ENCODE peak calls at places on chromosomes 5 and 9, in nine cellular contexts. W, N, B, E, Z, D, Y, Q and I are unnamed samples.

GRCh38 chr9:109469646-109470358 is 28.3 kb downstream of the PTPN3 start:
- DNase-seq in E (peak), Q (peak), Y (peak), B (peak), Z (peak), N (peak), W (peak), D (peak), I (peak)

GRCh38 chr9:125156551-125156950 is 13.2 kb upstream of the SCAI start:
- DNase-seq in Q (no peak), N (no peak), Z (no peak), Y (no peak), E (no peak), D (no peak), W (no peak), B (no peak), I (no peak)

GRCh38 chr9:97567182-97567893 is 65.8 kb downstream of the TSTD2 start:
- DNase-seq in Z (no peak), B (no peak), Y (no peak), W (no peak), E (no peak), Q (no peak), N (no peak), D (no peak), I (no peak)

GRCh38 chr5:37889612-37890317 is 49.9 kb upstream of the GDNF start:
- DNase-seq in N (no peak), Y (no peak), Z (peak), Q (no peak), E (no peak), B (no peak), W (no peak), D (no peak), I (no peak)

GRCh38 chr9:112750111-112750766 is at the start of gene SNX30:
- DNase-seq in N (peak), Q (peak), B (peak), D (peak), Z (peak), W (peak), E (peak), Y (peak), I (peak)

GRCh38 chr5:83256091-83256775 is 178.9 kb downstream of the XRCC4 start:
- DNase-seq in E (no peak), Q (no peak), N (no peak), Z (no peak), D (no peak), Y (no peak), B (no peak), W (no peak), I (no peak)

GRCh38 chr5:41527201-41527779 is 16.9 kb upstream of the PLCXD3 start:
- DNase-seq in Q (no peak), E (no peak), D (no peak), Z (peak), N (no peak), B (no peak), W (no peak), Y (no peak), I (no peak)

GRCh38 chr5:61132559-61132958 is 29.7 kb downstream of the SMIM15 start:
- DNase-seq in D (no peak), B (no peak), E (no peak), Y (no peak), W (no peak), N (no peak), Z (no peak), Q (no peak), I (no peak)

GRCh38 chr5:164359931-164360290 is 854.5 kb downstream of the MAT2B start:
- DNase-seq in N (no peak), B (no peak), Z (no peak), W (no peak), E (no peak), D (no peak), Y (no peak), Q (no peak), I (no peak)

DNA sequence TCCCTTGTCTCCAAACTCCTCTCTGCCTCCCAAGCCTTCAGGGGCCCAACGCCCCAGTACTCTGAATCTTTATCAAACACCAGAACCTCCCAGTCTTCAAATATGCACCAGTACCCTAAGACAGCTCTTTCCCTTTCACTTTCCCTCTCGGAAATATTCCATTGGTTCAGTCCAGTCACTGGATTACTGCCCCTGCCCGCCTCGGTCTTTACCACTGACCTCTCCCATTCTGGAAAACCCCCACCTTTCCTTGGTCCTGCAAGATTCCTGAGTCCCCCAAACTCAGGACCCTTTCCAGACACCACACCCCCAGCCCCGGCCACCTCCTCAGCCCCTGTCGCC is 739 bp downstream of the C5orf15 start:
- DNase-seq in Y (no peak), W (peak), D (no peak), Q (no peak), Z (no peak), E (no peak), B (no peak), N (peak), I (no peak)
- TF ChIP-seq CTCF in Y (no peak), W (no peak), D (no peak), Q (no peak), Z (no peak), E (no peak), B (no peak), N (no peak), I (no peak)

DNA sequence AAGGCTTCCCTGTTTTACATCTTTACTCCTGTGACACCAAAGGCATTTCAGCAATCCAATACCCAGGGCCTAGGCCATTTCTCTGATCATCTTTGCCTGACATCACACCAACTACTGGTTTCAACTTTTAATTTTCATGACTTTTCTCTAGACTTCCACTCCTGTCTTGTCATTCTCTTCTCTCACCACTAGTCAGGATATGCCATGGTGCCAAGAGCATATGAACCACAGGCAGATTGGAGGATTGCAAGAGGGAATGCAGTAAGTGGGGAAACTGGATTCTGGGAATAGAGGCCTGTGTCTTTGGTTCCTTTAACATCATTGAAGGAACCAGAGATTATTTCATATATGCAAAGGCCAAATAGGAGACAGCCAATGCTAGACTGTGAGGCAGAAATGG is 69.3 kb downstream of the ANKRD31 start:
- DNase-seq in D (no peak), W (no peak), Y (no peak), Z (no peak), N (no peak), E (no peak), B (peak), Q (no peak), I (peak)
- TF ChIP-seq CTCF in D (no peak), W (no peak), Y (no peak), Z (no peak), N (no peak), E (peak), B (peak), Q (peak), I (no peak)

GRCh38 chr9:93827545-93828330 is 127.4 kb downstream of the BARX1 start:
- DNase-seq in E (no peak), N (peak), B (peak), D (no peak), Z (peak), W (peak), Q (peak), Y (peak), I (peak)

GRCh38 chr9:93826905-93827544 is 128.1 kb downstream of the BARX1 start:
- DNase-seq in Q (no peak), W (no peak), Z (no peak), D (no peak), E (no peak), B (peak), N (no peak), Y (peak), I (peak)

GRCh38 chr9:93825348-93826115 is 129.6 kb downstream of the BARX1 start:
- DNase-seq in W (no peak), D (no peak), E (no peak), Y (peak), N (no peak), B (no peak), Q (no peak), Z (no peak), I (peak)

GRCh38 chr9:93824386-93825294 is 130.5 kb downstream of the BARX1 start:
- DNase-seq in Q (no peak), Y (peak), W (peak), Z (no peak), B (peak), D (no peak), N (no peak), E (no peak), I (peak)

GRCh38 chr9:93826209-93826608 is 128.9 kb downstream of the BARX1 start:
- DNase-seq in Y (peak), Z (no peak), E (no peak), N (no peak), W (no peak), Q (peak), B (peak), D (no peak), I (peak)
- TF ChIP-seq CTCF in Y (peak), Z (no peak), E (no peak), N (no peak), W (no peak), Q (peak), B (no peak), D (peak), I (peak)

GRCh38 chr5:73726071-73726470 is 100.1 kb downstream of the ARHGEF28 start:
- DNase-seq in B (no peak), E (no peak), W (no peak), Y (no peak), Q (no peak), Z (no peak), N (no peak), D (no peak), I (no peak)

GRCh38 chr5:73726606-73727231 is 100.7 kb downstream of the ARHGEF28 start:
- DNase-seq in E (no peak), D (no peak), Q (no peak), Z (no peak), B (no peak), Y (no peak), W (no peak), N (no peak), I (no peak)

GRCh38 chr5:73728493-73729273 is 102.7 kb downstream of the ARHGEF28 start:
- DNase-seq in E (no peak), N (no peak), B (no peak), Q (no peak), Z (no peak), D (no peak), W (no peak), Y (no peak), I (no peak)

GRCh38 chr5:73727470-73727869 is 101.5 kb downstream of the ARHGEF28 start:
- DNase-seq in Z (no peak), Q (no peak), E (no peak), N (no peak), W (no peak), B (no peak), Y (no peak), D (no peak), I (no peak)

GRCh38 chr5:73729329-73729728 is 103.3 kb downstream of the ARHGEF28 start:
- DNase-seq in W (no peak), D (no peak), E (no peak), B (no peak), Q (no peak), Y (no peak), N (no peak), Z (peak), I (no peak)
- TF ChIP-seq CTCF in W (no peak), D (no peak), E (no peak), B (no peak), Q (no peak), Y (no peak), N (no peak), Z (no peak), I (no peak)

GRCh38 chr5:180526265-180526664 is 32.1 kb downstream of the CNOT6 start:
- DNase-seq in D (no peak), Y (no peak), W (no peak), N (no peak), Z (no peak), B (no peak), E (no peak), Q (no peak), I (no peak)

GRCh38 chr5:180523629-180524466 is 29.7 kb downstream of the CNOT6 start:
- DNase-seq in B (no peak), Y (no peak), N (no peak), W (no peak), E (no peak), Z (no peak), D (no peak), Q (no peak), I (no peak)

GRCh38 chr5:180522350-180522749 is 28.2 kb downstream of the CNOT6 start:
- DNase-seq in B (no peak), N (no peak), W (no peak), Q (no peak), Y (no peak), Z (no peak), D (no peak), E (no peak), I (no peak)

GRCh38 chr5:180527659-180528058 is 33.5 kb downstream of the CNOT6 start:
- DNase-seq in Y (no peak), E (no peak), Z (no peak), W (no peak), B (no peak), D (no peak), Q (no peak), N (no peak), I (no peak)

GRCh38 chr5:180525363-180525762 is 31.2 kb downstream of the CNOT6 start:
- DNase-seq in Y (no peak), N (no peak), Z (no peak), E (no peak), B (no peak), D (no peak), Q (no peak), W (no peak), I (no peak)
- TF ChIP-seq CTCF in Y (no peak), N (no peak), Z (no peak), E (no peak), B (no peak), D (no peak), Q (no peak), W (no peak), I (no peak)

GRCh38 chr9:121286688-121286972 is 18.7 kb downstream of the GSN start:
- DNase-seq in D (no peak), W (no peak), N (no peak), Z (no peak), Q (no peak), Y (no peak), E (no peak), B (no peak), I (no peak)

GRCh38 chr9:121288557-121288873 is 20.6 kb downstream of the GSN start:
- DNase-seq in D (no peak), W (no peak), Q (no peak), Z (no peak), B (no peak), E (no peak), N (no peak), Y (no peak), I (no peak)

GRCh38 chr9:121285835-121286687 is 18.1 kb downstream of the GSN start:
- DNase-seq in W (peak), Y (no peak), N (peak), B (peak), Z (no peak), E (no peak), D (peak), Q (no peak), I (no peak)

GRCh38 chr9:121288874-121289553 is 21.1 kb downstream of the GSN start:
- DNase-seq in D (peak), N (peak), Z (no peak), W (peak), Y (no peak), Q (no peak), E (no peak), B (peak), I (no peak)

GRCh38 chr9:121286973-121287721 is 19.2 kb downstream of the GSN start:
- DNase-seq in B (peak), Q (no peak), E (no peak), N (peak), Y (no peak), Z (peak), D (peak), W (peak), I (no peak)
- TF ChIP-seq CTCF in B (peak), Q (peak), E (no peak), N (peak), Y (no peak), Z (peak), D (no peak), W (peak), I (no peak)

DNA sequence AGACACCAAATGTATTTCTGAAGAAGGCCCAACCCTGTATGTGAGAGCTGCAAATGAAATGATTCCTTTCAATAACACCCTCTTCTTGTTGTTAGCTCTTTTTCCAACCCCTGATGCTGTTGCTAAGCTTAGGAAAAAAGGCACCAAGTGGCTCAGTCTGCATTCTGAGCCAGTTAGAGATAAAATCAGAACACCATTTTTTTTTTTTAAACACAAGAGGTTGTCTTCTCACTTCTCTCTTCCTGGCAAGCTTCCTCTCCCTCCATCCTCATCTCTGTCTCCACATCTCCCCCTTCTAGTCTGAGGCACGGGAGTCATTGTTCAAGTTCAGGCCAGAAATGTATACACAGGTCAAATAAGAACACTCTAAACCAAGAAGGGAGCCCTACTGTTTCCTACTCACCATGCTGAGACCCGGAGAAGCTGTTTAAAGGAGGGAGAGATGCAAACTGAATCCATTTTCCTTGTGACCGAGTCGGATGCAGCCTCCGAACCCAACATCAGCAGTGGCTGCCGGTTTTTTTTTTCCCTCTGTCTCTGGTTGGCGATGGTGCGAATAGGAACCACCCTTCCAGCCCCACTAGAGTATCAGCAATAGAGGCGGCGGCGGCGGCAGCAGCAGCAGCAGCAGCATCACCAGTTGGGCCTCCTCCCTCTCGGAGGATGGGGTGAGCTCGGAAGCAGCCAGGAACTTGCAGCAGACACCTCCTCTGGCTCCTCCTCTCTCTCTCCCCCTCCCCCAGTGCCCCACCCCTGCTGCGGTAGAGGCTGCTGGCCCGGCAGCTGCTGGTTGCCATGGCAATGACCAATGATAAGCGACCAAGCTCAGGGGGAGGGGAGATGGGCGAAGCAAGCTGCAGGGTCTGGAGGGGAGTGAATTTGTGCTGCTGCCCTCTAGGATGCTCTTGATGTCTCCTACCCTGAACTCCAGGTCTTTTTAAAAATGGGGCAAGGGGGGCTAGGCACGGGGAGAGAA is at the start of gene JAKMIP2:
- DNase-seq in W (peak), N (peak), E (peak), D (peak), Y (peak), Z (no peak), Q (peak), B (peak), I (peak)
- TF ChIP-seq CTCF in W (no peak), N (no peak), E (no peak), D (no peak), Y (no peak), Z (no peak), Q (no peak), B (peak), I (no peak)

GRCh38 chr9:14661421-14662059 is 31.7 kb downstream of the ZDHHC21 start:
- DNase-seq in D (no peak), Z (no peak), E (peak), W (no peak), N (no peak), B (no peak), Y (peak), Q (no peak), I (peak)
- TF ChIP-seq CTCF in D (peak), Z (peak), E (peak), W (no peak), N (no peak), B (peak), Y (peak), Q (peak), I (peak)

DNA sequence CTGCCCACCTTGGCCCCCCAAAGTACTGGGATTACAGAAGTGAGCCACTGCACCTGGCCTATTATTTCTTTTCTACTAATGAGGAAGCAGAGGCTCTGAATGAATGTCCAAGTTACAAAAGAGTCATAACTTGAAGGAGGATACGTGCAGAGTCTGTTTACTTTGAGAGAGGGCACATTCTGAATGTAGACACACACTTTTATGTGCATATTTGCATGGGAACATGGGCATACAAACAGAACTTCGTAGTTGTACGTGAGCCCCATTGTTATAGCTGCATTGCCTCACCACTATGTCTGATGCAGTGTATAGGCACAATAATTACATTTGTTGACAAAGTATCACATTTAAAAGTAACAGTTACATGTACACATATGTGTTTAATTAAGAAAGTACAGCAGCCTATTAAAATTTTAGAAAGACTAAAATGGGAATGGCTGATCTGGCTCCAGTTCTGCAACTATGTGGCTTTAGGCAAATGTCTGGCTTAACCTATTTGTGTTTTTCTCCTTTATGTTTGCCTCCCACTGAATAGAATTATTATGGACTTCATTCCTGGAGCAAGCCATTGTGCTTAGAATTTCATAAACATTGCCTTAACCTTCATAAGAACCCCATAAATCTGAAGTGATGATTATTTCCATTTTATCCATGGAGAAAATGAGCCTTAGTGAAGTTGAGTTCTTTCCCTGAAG is 2.9 kb upstream of the DPYSL3 start:
- DNase-seq in N (no peak), W (no peak), D (no peak), Y (no peak), B (no peak), E (no peak), Z (no peak), Q (no peak), I (no peak)
- TF ChIP-seq CTCF in N (no peak), W (no peak), D (no peak), Y (no peak), B (no peak), E (no peak), Z (no peak), Q (no peak), I (no peak)

GRCh38 chr5:65831276-65831675 is 95.1 kb upstream of the ERBIN start:
- DNase-seq in N (no peak), Y (no peak), Z (no peak), D (no peak), E (no peak), B (no peak), Q (no peak), W (no peak), I (no peak)
- TF ChIP-seq CTCF in N (no peak), Y (no peak), Z (no peak), D (no peak), E (no peak), B (no peak), Q (no peak), W (no peak), I (no peak)